ENCODE peak calls at places on chromosomes 2 and 18, in five cellular contexts. One of them, this sample, is unnamed.

GRCh38 chr2:40783704-40784103 is 331.8 kb upstream of the SLC8A1 start:
- DNase-seq in progenitor cell of endocrine pancreas: no peak
- DNase-seq in T-helper 2 cell: no peak
- DNase-seq in osteocyte: no peak
- DNase-seq in RWPE1: no peak
- DNase-seq in this sample: no peak

GRCh38 chr2:98802344-98802743 is 71.4 kb upstream of the MGAT4A start:
- DNase-seq in progenitor cell of endocrine pancreas: no peak
- DNase-seq in T-helper 2 cell: no peak
- DNase-seq in osteocyte: no peak
- DNase-seq in RWPE1: no peak
- DNase-seq in this sample: no peak

GRCh38 chr18:8741524-8741923 is 36.2 kb downstream of the MTCL1 start:
- DNase-seq in progenitor cell of endocrine pancreas: no peak
- DNase-seq in T-helper 2 cell: no peak
- DNase-seq in osteocyte: no peak
- DNase-seq in RWPE1: no peak
- DNase-seq in this sample: no peak

GRCh38 chr2:165016772-165017411 is 61.6 kb upstream of the SLC38A11 start:
- DNase-seq in progenitor cell of endocrine pancreas: no peak
- DNase-seq in T-helper 2 cell: no peak
- DNase-seq in osteocyte: no peak
- DNase-seq in RWPE1: peak; percentile 44
- DNase-seq in this sample: peak; percentile 39

GRCh38 chr2:177314194-177314593 is 49.7 kb upstream of the NFE2L2 start:
- DNase-seq in progenitor cell of endocrine pancreas: no peak
- DNase-seq in T-helper 2 cell: no peak
- DNase-seq in osteocyte: no peak
- DNase-seq in RWPE1: peak; percentile 31
- DNase-seq in this sample: no peak

GRCh38 chr2:118728984-118729383 is 118.5 kb downstream of the EN1 start:
- DNase-seq in progenitor cell of endocrine pancreas: no peak
- DNase-seq in T-helper 2 cell: no peak
- DNase-seq in osteocyte: no peak
- DNase-seq in RWPE1: no peak
- DNase-seq in this sample: no peak

GRCh38 chr18:58851874-58852273 is 12.8 kb upstream of the ZNF532 start:
- DNase-seq in progenitor cell of endocrine pancreas: no peak
- DNase-seq in T-helper 2 cell: no peak
- DNase-seq in osteocyte: no peak
- DNase-seq in RWPE1: no peak
- DNase-seq in this sample: no peak

GRCh38 chr18:44821924-44822323 is 141.2 kb downstream of the SETBP1 start:
- DNase-seq in progenitor cell of endocrine pancreas: no peak
- DNase-seq in T-helper 2 cell: no peak
- DNase-seq in osteocyte: no peak
- DNase-seq in RWPE1: no peak
- DNase-seq in this sample: no peak

GRCh38 chr18:77608807-77609206 is 359.2 kb downstream of the GALR1 start:
- DNase-seq in progenitor cell of endocrine pancreas: no peak
- DNase-seq in T-helper 2 cell: no peak
- DNase-seq in osteocyte: no peak
- DNase-seq in RWPE1: no peak
- DNase-seq in this sample: no peak

GRCh38 chr2:159026170-159026569 is 57.7 kb downstream of the TANC1 start:
- DNase-seq in progenitor cell of endocrine pancreas: no peak
- DNase-seq in T-helper 2 cell: no peak
- DNase-seq in osteocyte: no peak
- DNase-seq in RWPE1: no peak
- DNase-seq in this sample: no peak

GRCh38 chr18:13415736-13416135 is 197.2 kb downstream of the LDLRAD4 start:
- DNase-seq in progenitor cell of endocrine pancreas: no peak
- DNase-seq in T-helper 2 cell: no peak
- DNase-seq in osteocyte: no peak
- DNase-seq in RWPE1: no peak
- DNase-seq in this sample: no peak

GRCh38 chr2:74481961-74482800 is 617 bp downstream of the CCDC142 start:
- DNase-seq in progenitor cell of endocrine pancreas: no peak
- DNase-seq in T-helper 2 cell: peak; percentile 46
- DNase-seq in osteocyte: no peak
- DNase-seq in RWPE1: peak; percentile 21
- DNase-seq in this sample: peak; percentile 57

GRCh38 chr2:164538250-164538866 is 82.9 kb downstream of the GRB14 start:
- DNase-seq in progenitor cell of endocrine pancreas: no peak
- DNase-seq in T-helper 2 cell: no peak
- DNase-seq in osteocyte: no peak
- DNase-seq in RWPE1: peak; percentile 63
- DNase-seq in this sample: no peak

GRCh38 chr2:68832161-68832869 is 38.9 kb downstream of the BMP10 start:
- DNase-seq in progenitor cell of endocrine pancreas: no peak
- DNase-seq in T-helper 2 cell: no peak
- DNase-seq in osteocyte: no peak
- DNase-seq in RWPE1: peak; percentile 41
- DNase-seq in this sample: no peak

GRCh38 chr2:21220930-21221329 is 97.2 kb downstream of the TDRD15 start:
- DNase-seq in progenitor cell of endocrine pancreas: no peak
- DNase-seq in T-helper 2 cell: no peak
- DNase-seq in osteocyte: no peak
- DNase-seq in RWPE1: peak; percentile 38
- DNase-seq in this sample: no peak

GRCh38 chr2:224722250-224722649 is 6.1 kb upstream of the CCDC195 start:
- DNase-seq in progenitor cell of endocrine pancreas: no peak
- DNase-seq in T-helper 2 cell: no peak
- DNase-seq in osteocyte: no peak
- DNase-seq in RWPE1: no peak
- DNase-seq in this sample: no peak

GRCh38 chr2:73907840-73908452 is 15.1 kb downstream of the ACTG2 start:
- DNase-seq in progenitor cell of endocrine pancreas: no peak
- DNase-seq in T-helper 2 cell: peak; percentile 38
- DNase-seq in osteocyte: peak; percentile 57
- DNase-seq in RWPE1: no peak
- DNase-seq in this sample: no peak

GRCh38 chr2:9657731-9658130 is 26.9 kb upstream of the YWHAQ start:
- DNase-seq in progenitor cell of endocrine pancreas: no peak
- DNase-seq in T-helper 2 cell: no peak
- DNase-seq in osteocyte: no peak
- DNase-seq in RWPE1: no peak
- DNase-seq in this sample: no peak

GRCh38 chr2:65287364-65287763 is 59.7 kb downstream of the ACTR2 start:
- DNase-seq in progenitor cell of endocrine pancreas: no peak
- DNase-seq in T-helper 2 cell: no peak
- DNase-seq in osteocyte: no peak
- DNase-seq in RWPE1: no peak
- DNase-seq in this sample: no peak

GRCh38 chr2:84631047-84631446 is 114.7 kb downstream of the DNAH6 start:
- DNase-seq in progenitor cell of endocrine pancreas: no peak
- DNase-seq in T-helper 2 cell: no peak
- DNase-seq in osteocyte: no peak
- DNase-seq in RWPE1: peak; percentile 44
- DNase-seq in this sample: peak; percentile 12

GRCh38 chr2:219831957-219832356 is 204.5 kb downstream of the SLC4A3 start:
- DNase-seq in progenitor cell of endocrine pancreas: no peak
- DNase-seq in T-helper 2 cell: no peak
- DNase-seq in osteocyte: peak; percentile 49
- DNase-seq in RWPE1: no peak
- DNase-seq in this sample: no peak

GRCh38 chr2:9378433-9379371 is 44.6 kb downstream of the ITGB1BP1 start:
- DNase-seq in progenitor cell of endocrine pancreas: no peak
- DNase-seq in T-helper 2 cell: no peak
- DNase-seq in osteocyte: peak; percentile 88
- DNase-seq in RWPE1: peak; percentile 64
- DNase-seq in this sample: no peak